ENCODE peak calls at places on chromosomes 12 and 14, in ten cellular contexts. J is OCI-LY7; M is ovary; R is right lobe of liver; Z is A549; K is mammary epithelial cell; G is CD8-positive, alpha-beta T cell; W is left ventricle myocardium inferior; S is K562; A is breast epithelium. X is an unnamed sample.

GRCh38 chr14:85085981-85086380 is 444.0 kb upstream of the FLRT2 start:
- DNase-seq in J (no peak), S (no peak), G (no peak), K (peak), R (no peak), W (no peak), A (no peak), Z (no peak), M (no peak), X (no peak)

GRCh38 chr12:57224973-57225679 is 4.4 kb upstream of the SHMT2 start:
- DNase-seq in M (no peak), S (no peak), J (peak), A (no peak), K (no peak), G (peak), R (peak), W (peak), Z (no peak), X (peak)

GRCh38 chr12:1840561-1840960 is 20.2 kb downstream of the LRTM2 start:
- DNase-seq in J (no peak), R (peak), A (no peak), G (no peak), W (no peak), S (no peak), K (no peak), M (no peak), Z (no peak), X (no peak)

GRCh38 chr12:128840862-128841468 is 12.3 kb upstream of the GLT1D1 start:
- DNase-seq in A (no peak), G (no peak), K (no peak), Z (no peak), S (no peak), R (no peak), M (no peak), J (peak), W (no peak), X (no peak)

GRCh38 chr14:92942136-92942535 is 19.2 kb downstream of the CHGA start:
- DNase-seq in Z (no peak), K (no peak), G (no peak), R (no peak), S (no peak), W (no peak), M (no peak), J (no peak), A (no peak), X (no peak)

GRCh38 chr12:109588461-109589239 is 15.1 kb downstream of the MVK start:
- DNase-seq in M (no peak), W (no peak), G (no peak), A (no peak), Z (no peak), K (no peak), S (no peak), R (peak), J (no peak), X (peak)

GRCh38 chr14:62645649-62646048 is 399.6 kb downstream of the KCNH5 start:
- DNase-seq in K (peak), S (no peak), M (no peak), R (no peak), Z (no peak), A (no peak), W (no peak), J (no peak), G (no peak), X (no peak)

GRCh38 chr12:30152705-30153104 is 369.0 kb upstream of the TMTC1 start:
- DNase-seq in W (no peak), J (no peak), Z (no peak), G (no peak), R (no peak), K (no peak), A (no peak), S (no peak), M (no peak), X (no peak)

GRCh38 chr14:93234798-93235197 is 27.7 kb downstream of the UBR7 start:
- DNase-seq in K (peak), W (no peak), M (no peak), G (no peak), A (no peak), R (no peak), S (no peak), J (no peak), Z (peak), X (no peak)

GRCh38 chr14:102180248-102180998 is 40.7 kb downstream of the WDR20 start:
- DNase-seq in Z (no peak), K (no peak), G (no peak), S (no peak), M (no peak), R (no peak), A (no peak), W (no peak), J (peak), X (no peak)

GRCh38 chr12:47015381-47015780 is 64.0 kb upstream of the PCED1B start:
- DNase-seq in R (no peak), W (no peak), S (no peak), K (no peak), Z (no peak), J (no peak), M (no peak), G (no peak), A (no peak), X (no peak)

GRCh38 chr12:68587448-68587873 is 23.2 kb upstream of the RAP1B start:
- DNase-seq in W (no peak), Z (no peak), M (no peak), G (peak), A (no peak), S (no peak), R (no peak), K (no peak), J (peak), X (no peak)

GRCh38 chr12:63323942-63324341 is 172.9 kb upstream of the AVPR1A start:
- DNase-seq in S (no peak), A (no peak), J (no peak), K (no peak), G (no peak), Z (no peak), W (no peak), M (no peak), R (no peak), X (no peak)

GRCh38 chr12:132124766-132125425 is 19.2 kb downstream of the DDX51 start:
- DNase-seq in J (no peak), K (no peak), A (no peak), S (no peak), R (no peak), Z (no peak), W (no peak), M (no peak), G (no peak), X (peak)

GRCh38 chr14:62126885-62127478 is 364.8 kb downstream of the SNAPC1 start:
- DNase-seq in G (no peak), Z (peak), J (peak), R (no peak), K (peak), W (no peak), M (no peak), S (peak), A (no peak), X (no peak)

GRCh38 chr14:45201908-45202307 is 51.1 kb downstream of the MIS18BP1 start:
- DNase-seq in S (peak), R (no peak), J (peak), M (no peak), A (no peak), G (no peak), W (no peak), K (no peak), Z (peak), X (no peak)

GRCh38 chr14:93915070-93915705 is 12.0 kb upstream of the FAM181A start:
- DNase-seq in Z (no peak), W (no peak), M (no peak), J (no peak), G (no peak), K (no peak), A (no peak), S (no peak), R (no peak), X (no peak)

GRCh38 chr12:18700254-18700653 is 37.6 kb downstream of the PLCZ1 start:
- DNase-seq in Z (no peak), S (no peak), G (no peak), K (no peak), W (no peak), J (no peak), A (no peak), R (no peak), M (peak), X (no peak)

GRCh38 chr12:88391556-88391955 is 188.7 kb downstream of the KITLG start:
- DNase-seq in W (no peak), Z (peak), A (no peak), J (no peak), S (no peak), R (no peak), M (no peak), K (peak), G (no peak), X (no peak)

GRCh38 chr12:50024804-50025186 is 499 bp downstream of the RACGAP1 start:
- DNase-seq in J (peak), W (no peak), Z (peak), A (no peak), R (no peak), K (peak), S (peak), G (no peak), M (no peak), X (no peak)

GRCh38 chr12:125330645-125331341 is 265.6 kb downstream of the AACS start:
- DNase-seq in K (peak), R (peak), S (peak), W (peak), J (peak), M (peak), A (peak), G (no peak), Z (peak), X (peak)

GRCh38 chr14:63273717-63274673 is 44.7 kb downstream of the GPHB5 start:
- DNase-seq in S (no peak), M (peak), J (no peak), Z (no peak), W (peak), K (no peak), G (no peak), A (peak), R (no peak), X (peak)

GRCh38 chr14:80491131-80491530 is 279.8 kb upstream of the DIO2 start:
- DNase-seq in R (no peak), S (no peak), M (peak), K (no peak), W (peak), G (no peak), J (peak), A (no peak), Z (no peak), X (no peak)

GRCh38 chr12:542290-543113 is 82.8 kb downstream of the B4GALNT3 start:
- DNase-seq in W (no peak), J (no peak), A (no peak), M (no peak), G (no peak), Z (no peak), K (no peak), R (no peak), S (no peak), X (no peak)

GRCh38 chr14:24054324-24054641 is 2.5 kb downstream of the CARMIL3 start:
- DNase-seq in M (no peak), G (no peak), Z (no peak), W (no peak), S (no peak), K (no peak), A (no peak), J (no peak), R (no peak), X (no peak)

GRCh38 chr12:75711276-75711675 is 199.9 kb upstream of the KRR1 start:
- DNase-seq in G (no peak), M (no peak), A (no peak), R (no peak), W (no peak), K (no peak), J (no peak), Z (no peak), S (no peak), X (no peak)

GRCh38 chr14:99079061-99079727 is 192.8 kb downstream of the BCL11B start:
- DNase-seq in K (no peak), Z (no peak), R (no peak), A (no peak), M (no peak), G (no peak), W (no peak), J (no peak), S (no peak), X (no peak)

GRCh38 chr14:100065161-100065871 is at the start of gene EVL:
- DNase-seq in J (peak), Z (no peak), G (peak), K (no peak), A (no peak), M (no peak), W (peak), S (no peak), R (no peak), X (peak)

GRCh38 chr12:40261937-40262336 is 37.1 kb downstream of the LRRK2 start:
- DNase-seq in Z (no peak), M (no peak), W (no peak), S (no peak), R (no peak), J (peak), K (no peak), A (no peak), G (no peak), X (no peak)

GRCh38 chr12:21989819-21990412 is 48.7 kb upstream of the ABCC9 start:
- DNase-seq in K (no peak), Z (peak), W (no peak), S (no peak), J (peak), R (no peak), M (no peak), G (no peak), A (no peak), X (no peak)

GRCh38 chr12:65999564-66000280 is 130.8 kb downstream of the LLPH start:
- DNase-seq in W (no peak), J (no peak), K (peak), S (no peak), G (no peak), A (no peak), Z (no peak), R (no peak), M (no peak), X (no peak)

GRCh38 chr12:117213295-117213808 is 23.1 kb upstream of the FBXO21 start:
- DNase-seq in Z (no peak), A (no peak), G (no peak), S (no peak), K (no peak), M (no peak), W (no peak), R (no peak), J (no peak), X (no peak)

GRCh38 chr12:106178582-106178981 is 39.8 kb upstream of the NUAK1 start:
- DNase-seq in J (no peak), S (no peak), M (no peak), Z (no peak), G (no peak), W (no peak), K (no peak), R (no peak), A (no peak), X (no peak)

GRCh38 chr12:49619286-49619685 is 4.1 kb upstream of the PRPF40B start:
- DNase-seq in K (no peak), A (no peak), Z (no peak), M (no peak), J (no peak), G (no peak), S (no peak), R (no peak), W (no peak), X (no peak)

GRCh38 chr14:104268725-104269436 is 130.5 kb downstream of the KIF26A start:
- DNase-seq in S (no peak), W (no peak), K (no peak), Z (no peak), R (peak), G (no peak), M (no peak), J (no peak), A (no peak), X (peak)

GRCh38 chr12:104478396-104479140 is 21.8 kb downstream of the CHST11 start:
- DNase-seq in M (no peak), A (no peak), K (no peak), G (peak), Z (no peak), J (peak), R (no peak), W (no peak), S (peak), X (peak)

GRCh38 chr14:22748691-22749090 is 17.8 kb upstream of the OXA1L start:
- DNase-seq in Z (no peak), K (no peak), G (no peak), R (no peak), W (no peak), A (no peak), J (peak), M (no peak), S (no peak), X (no peak)

GRCh38 chr14:22200977-22201605 is 387.9 kb downstream of the DAD1 start:
- DNase-seq in G (no peak), S (peak), A (no peak), Z (peak), W (no peak), R (no peak), J (peak), M (no peak), K (peak), X (no peak)

GRCh38 chr14:92456215-92457017 is 57.2 kb upstream of the RIN3 start:
- DNase-seq in W (peak), K (peak), S (peak), M (peak), G (no peak), Z (peak), R (peak), A (no peak), J (peak), X (no peak)

GRCh38 chr14:23640524-23641141 is 4.5 kb downstream of the DHRS2 start:
- DNase-seq in Z (no peak), R (no peak), J (no peak), S (no peak), M (peak), G (no peak), W (peak), K (peak), A (peak), X (no peak)

GRCh38 chr12:7017870-7018349 is 366 bp downstream of the LPCAT3 start:
- DNase-seq in J (no peak), R (peak), A (no peak), Z (no peak), K (no peak), G (no peak), S (peak), W (no peak), M (no peak), X (peak)

GRCh38 chr12:7016958-7017571 is 1.2 kb downstream of the LPCAT3 start:
- DNase-seq in S (peak), G (no peak), Z (no peak), R (no peak), W (no peak), K (no peak), J (no peak), A (no peak), M (no peak), X (no peak)

GRCh38 chr12:7018350-7019042 is at the start of gene LPCAT3:
- DNase-seq in S (peak), A (peak), Z (peak), W (peak), G (peak), R (peak), M (peak), K (peak), J (peak), X (peak)

GRCh38 chr12:7021956-7022355 is 3.7 kb upstream of the LPCAT3 start:
- DNase-seq in S (no peak), J (no peak), W (no peak), G (no peak), Z (no peak), M (no peak), A (no peak), K (no peak), R (no peak), X (no peak)

GRCh38 chr12:7019043-7019569 is 830 bp upstream of the LPCAT3 start:
- DNase-seq in S (no peak), J (no peak), G (no peak), R (no peak), Z (no peak), W (no peak), A (no peak), K (no peak), M (no peak), X (no peak)
- TF ChIP-seq CTCF in S (no peak), J (no peak), G (peak), R (no peak), Z (no peak), W (no peak), A (no peak), K (no peak), M (no peak), X (no peak)

GRCh38 chr12:80958162-80958561 is 20.4 kb upstream of the LIN7A start:
- DNase-seq in K (no peak), Z (no peak), G (no peak), W (no peak), R (no peak), J (no peak), S (no peak), A (no peak), M (no peak), X (no peak)
- H3K27ac ChIP-seq in K (no peak), Z (no peak), G (no peak), W (no peak), R (no peak), J (no peak), S (no peak), A (no peak), M (no peak), X (no peak)

DNA sequence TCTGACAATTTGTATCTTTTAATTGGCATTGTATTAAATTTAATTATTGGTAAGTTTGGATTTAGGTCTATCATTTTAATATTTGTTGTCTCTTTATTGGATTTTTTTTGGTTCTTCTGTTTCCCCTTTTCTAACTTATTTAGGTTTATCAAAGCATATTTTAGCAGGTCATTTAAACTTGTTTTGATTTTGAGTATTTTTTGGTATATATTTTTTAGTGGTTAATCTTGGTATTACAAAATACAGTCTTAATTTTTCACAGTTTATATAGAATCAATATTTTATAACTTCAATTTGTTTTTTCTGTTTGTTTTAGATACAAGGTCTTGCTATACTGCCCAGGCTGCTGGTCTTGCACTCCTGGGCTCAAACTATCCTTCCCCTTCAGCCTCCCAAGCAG is 15.5 kb upstream of the ADGRD1 start:
- DNase-seq in R (no peak), A (no peak), J (no peak), W (no peak), G (no peak), K (no peak), Z (no peak), M (no peak), S (no peak), X (no peak)
- TF ChIP-seq CTCF in R (no peak), A (no peak), J (peak), W (no peak), G (no peak), K (no peak), Z (no peak), M (no peak), S (no peak), X (no peak)

DNA sequence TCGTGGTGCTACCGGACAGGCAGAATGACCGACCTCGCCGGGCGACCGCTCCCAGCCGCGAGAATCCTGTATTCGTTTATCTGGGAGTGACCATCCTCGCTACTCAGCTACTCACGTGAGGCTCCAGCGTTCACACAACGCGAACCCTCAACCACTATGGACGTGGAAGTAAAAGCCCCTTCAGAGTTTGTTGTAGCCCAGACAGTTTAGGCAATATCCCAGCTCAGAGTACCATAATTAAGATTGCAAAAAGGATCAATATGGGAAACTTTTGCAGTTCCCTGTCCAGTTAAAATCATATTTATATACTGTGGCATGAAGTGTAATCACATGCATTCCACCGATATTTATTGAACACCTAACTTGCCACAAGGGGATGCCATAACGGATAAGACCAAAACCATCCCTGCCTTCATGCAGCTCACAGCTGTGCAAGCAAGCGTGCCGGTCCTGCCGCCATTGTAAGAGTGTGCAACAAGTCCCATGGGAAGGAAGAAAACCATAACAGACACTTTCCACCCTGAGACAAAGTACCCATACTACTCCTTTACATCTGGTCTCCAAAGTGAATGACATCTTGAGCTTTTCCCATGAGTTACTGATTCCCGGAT is 938 bp upstream of the MAX start:
- DNase-seq in A (no peak), G (no peak), K (no peak), S (no peak), W (no peak), Z (peak), J (peak), R (no peak), M (no peak), X (no peak)
- H3K27ac ChIP-seq in A (peak), G (peak), K (no peak), S (peak), W (peak), Z (peak), J (no peak), R (peak), M (no peak), X (peak)

DNA sequence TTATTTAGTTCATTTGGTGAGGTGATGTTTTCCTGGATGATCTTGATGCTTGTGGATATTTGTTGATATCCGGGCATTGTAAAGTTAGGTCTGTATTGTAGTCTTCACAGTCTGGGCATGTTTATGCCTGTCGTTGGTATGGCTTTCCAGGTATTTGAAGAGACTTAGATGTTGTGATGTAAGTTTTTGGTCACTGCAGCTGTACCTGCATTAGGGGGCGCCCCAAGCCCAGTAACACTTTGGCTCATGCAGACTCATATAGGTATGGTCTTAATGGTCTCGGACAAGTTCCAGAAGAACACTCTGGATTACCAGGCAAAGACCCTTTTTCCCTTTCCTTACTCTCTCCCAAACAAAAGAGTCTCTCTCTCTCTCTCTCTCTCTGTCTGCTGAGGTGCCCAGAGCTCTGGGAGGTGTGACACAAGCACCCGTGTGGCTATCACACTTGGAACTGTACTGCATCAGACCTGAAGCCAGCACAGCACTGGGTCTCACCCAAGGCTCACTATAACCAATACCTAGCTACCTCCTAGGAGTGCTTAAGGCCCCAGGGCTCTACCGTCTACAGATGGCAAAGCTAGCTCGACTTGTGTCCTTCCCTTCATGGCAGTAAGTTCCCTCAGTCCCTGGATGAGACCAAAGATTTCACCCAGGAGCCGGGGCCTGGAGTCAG is 425.8 kb upstream of the ATXN7L3B start:
- DNase-seq in G (no peak), K (peak), Z (peak), A (no peak), R (no peak), J (peak), M (no peak), S (peak), W (no peak), X (no peak)
- TF ChIP-seq CTCF in G (no peak), K (peak), Z (no peak), A (peak), R (peak), J (peak), M (no peak), S (peak), W (peak), X (no peak)

X was measured in upper lobe of left lung.